ENCODE peak calls at places on chromosomes 3 and 15, in five cellular contexts. One of them, this sample, is unnamed.

GRCh38 chr15:67769468-67770097 is 55.7 kb upstream of the SKOR1 start:
- DNase-seq in HFF-Myc: no peak
- DNase-seq in coronary artery: no peak
- DNase-seq in fibroblast of mammary gland: no peak
- DNase-seq in natural killer cell: no peak
- DNase-seq in this sample: no peak

GRCh38 chr3:138199847-138200246 is 12.7 kb downstream of the ARMC8 start:
- DNase-seq in HFF-Myc: no peak
- DNase-seq in coronary artery: no peak
- DNase-seq in fibroblast of mammary gland: no peak
- DNase-seq in natural killer cell: no peak
- DNase-seq in this sample: no peak

GRCh38 chr3:54785976-54786375 is 141.9 kb downstream of the LRTM1 start:
- DNase-seq in HFF-Myc: no peak
- DNase-seq in coronary artery: no peak
- DNase-seq in fibroblast of mammary gland: no peak
- DNase-seq in natural killer cell: no peak
- DNase-seq in this sample: no peak

GRCh38 chr3:29515451-29515850 is 234.6 kb downstream of the RBMS3 start:
- DNase-seq in HFF-Myc: no peak
- DNase-seq in coronary artery: no peak
- DNase-seq in fibroblast of mammary gland: peak
- DNase-seq in natural killer cell: no peak
- DNase-seq in this sample: peak

GRCh38 chr15:73777741-73778140 is 24.6 kb upstream of the INSYN1 start:
- DNase-seq in HFF-Myc: no peak
- DNase-seq in coronary artery: no peak
- DNase-seq in fibroblast of mammary gland: no peak
- DNase-seq in natural killer cell: no peak
- DNase-seq in this sample: no peak

GRCh38 chr15:37106490-37107001 is 6.2 kb upstream of the MEIS2 start:
- DNase-seq in HFF-Myc: no peak
- DNase-seq in coronary artery: no peak
- DNase-seq in fibroblast of mammary gland: peak
- DNase-seq in natural killer cell: no peak
- DNase-seq in this sample: peak

GRCh38 chr3:58647661-58648141 is 18.9 kb downstream of the FAM3D start:
- DNase-seq in HFF-Myc: no peak
- DNase-seq in coronary artery: no peak
- DNase-seq in fibroblast of mammary gland: no peak
- DNase-seq in natural killer cell: no peak
- DNase-seq in this sample: no peak

GRCh38 chr3:42080452-42080872 is 10.7 kb upstream of the TRAK1 start:
- DNase-seq in HFF-Myc: no peak
- DNase-seq in coronary artery: peak
- DNase-seq in fibroblast of mammary gland: peak
- DNase-seq in natural killer cell: no peak
- DNase-seq in this sample: no peak

GRCh38 chr3:190384241-190384863 is 3.6 kb upstream of the CLDN16 start:
- DNase-seq in HFF-Myc: no peak
- DNase-seq in coronary artery: no peak
- DNase-seq in fibroblast of mammary gland: peak
- DNase-seq in natural killer cell: no peak
- DNase-seq in this sample: peak
- TF ChIP-seq CTCF in HFF-Myc: peak
- TF ChIP-seq CTCF in coronary artery: no peak
- TF ChIP-seq CTCF in fibroblast of mammary gland: peak
- TF ChIP-seq CTCF in natural killer cell: no peak
- TF ChIP-seq CTCF in this sample: peak

DNA sequence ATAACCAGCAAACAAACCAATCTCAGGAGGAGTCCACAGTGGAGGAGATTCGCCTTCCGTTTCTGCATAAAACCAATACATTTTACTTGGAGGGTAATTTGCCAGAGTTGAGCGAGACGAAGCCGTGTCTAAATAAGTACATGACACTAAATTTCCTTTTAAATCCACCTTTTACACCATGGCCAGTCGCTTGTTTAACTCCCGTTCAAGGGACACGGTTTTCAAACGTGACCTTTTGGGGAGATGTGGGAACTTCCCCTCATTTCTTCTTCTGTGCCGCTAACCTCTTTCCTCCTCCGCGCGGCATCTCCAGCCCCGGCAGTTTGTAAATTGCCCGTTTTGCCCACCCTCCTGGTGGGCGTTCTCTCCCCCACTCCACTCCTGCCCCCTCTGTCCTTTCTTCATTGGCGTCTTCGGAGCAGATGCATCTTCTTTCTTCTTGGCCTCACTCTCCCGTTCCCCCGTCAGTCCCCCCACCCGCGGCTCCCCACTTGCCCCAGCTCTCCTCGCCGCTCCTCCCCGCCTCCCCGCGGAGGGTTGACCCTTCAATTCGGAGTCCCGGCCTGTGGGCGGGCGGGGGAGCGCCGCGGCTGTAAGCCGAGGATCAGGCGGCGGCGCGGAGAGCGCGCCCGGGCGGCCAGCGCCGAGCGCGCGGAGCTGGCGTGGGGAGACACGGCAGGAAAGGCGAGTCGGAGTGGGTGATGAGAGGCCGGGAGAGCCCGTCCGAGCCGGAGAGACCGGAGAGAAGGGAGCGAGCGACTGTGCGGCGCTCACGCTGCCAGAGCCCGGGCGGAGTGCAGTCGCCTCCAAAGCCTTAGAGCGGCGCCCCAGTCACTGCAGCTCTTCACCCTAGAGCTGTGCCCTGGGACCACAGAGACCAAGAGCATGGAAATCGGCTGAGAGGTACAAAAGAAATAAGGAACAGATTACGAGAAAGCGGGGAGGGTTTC is at the start of gene NLGN1:
- DNase-seq in HFF-Myc: no peak
- DNase-seq in coronary artery: peak
- DNase-seq in fibroblast of mammary gland: peak
- DNase-seq in natural killer cell: peak
- DNase-seq in this sample: peak
- TF ChIP-seq CTCF in HFF-Myc: no peak
- TF ChIP-seq CTCF in coronary artery: no peak
- TF ChIP-seq CTCF in fibroblast of mammary gland: peak
- TF ChIP-seq CTCF in natural killer cell: no peak
- TF ChIP-seq CTCF in this sample: no peak

GRCh38 chr15:85615930-85616329 is 178.8 kb downstream of the KLHL25 start:
- DNase-seq in HFF-Myc: no peak
- DNase-seq in coronary artery: no peak
- DNase-seq in fibroblast of mammary gland: peak
- DNase-seq in natural killer cell: no peak
- DNase-seq in this sample: peak
- TF ChIP-seq CTCF in HFF-Myc: peak
- TF ChIP-seq CTCF in coronary artery: no peak
- TF ChIP-seq CTCF in fibroblast of mammary gland: peak
- TF ChIP-seq CTCF in natural killer cell: peak
- TF ChIP-seq CTCF in this sample: peak

GRCh38 chr3:78274475-78275065 is 1234.7 kb downstream of the ROBO2 start:
- DNase-seq in HFF-Myc: no peak
- DNase-seq in coronary artery: no peak
- DNase-seq in fibroblast of mammary gland: no peak
- DNase-seq in natural killer cell: no peak
- DNase-seq in this sample: no peak
- TF ChIP-seq CTCF in HFF-Myc: peak
- TF ChIP-seq CTCF in coronary artery: no peak
- TF ChIP-seq CTCF in fibroblast of mammary gland: no peak
- TF ChIP-seq CTCF in natural killer cell: no peak
- TF ChIP-seq CTCF in this sample: no peak

GRCh38 chr3:15205482-15205933 is 538 bp upstream of the CAPN7 start:
- DNase-seq in HFF-Myc: no peak
- DNase-seq in coronary artery: no peak
- DNase-seq in fibroblast of mammary gland: no peak
- DNase-seq in natural killer cell: no peak
- DNase-seq in this sample: no peak
- TF ChIP-seq CTCF in HFF-Myc: no peak
- TF ChIP-seq CTCF in coronary artery: no peak
- TF ChIP-seq CTCF in fibroblast of mammary gland: no peak
- TF ChIP-seq CTCF in natural killer cell: no peak
- TF ChIP-seq CTCF in this sample: no peak

GRCh38 chr3:194138098-194138474 is 2.1 kb downstream of the HES1 start:
- DNase-seq in HFF-Myc: no peak
- DNase-seq in coronary artery: no peak
- DNase-seq in fibroblast of mammary gland: peak
- DNase-seq in natural killer cell: no peak
- DNase-seq in this sample: no peak

GRCh38 chr3:194140520-194141414 is 4.8 kb downstream of the HES1 start:
- DNase-seq in HFF-Myc: no peak
- DNase-seq in coronary artery: peak
- DNase-seq in fibroblast of mammary gland: peak
- DNase-seq in natural killer cell: peak
- DNase-seq in this sample: peak

GRCh38 chr3:194139977-194140351 is 4.0 kb downstream of the HES1 start:
- DNase-seq in HFF-Myc: no peak
- DNase-seq in coronary artery: no peak
- DNase-seq in fibroblast of mammary gland: peak
- DNase-seq in natural killer cell: no peak
- DNase-seq in this sample: no peak

GRCh38 chr3:194138732-194139084 is 2.8 kb downstream of the HES1 start:
- DNase-seq in HFF-Myc: no peak
- DNase-seq in coronary artery: no peak
- DNase-seq in fibroblast of mammary gland: no peak
- DNase-seq in natural killer cell: no peak
- DNase-seq in this sample: no peak

GRCh38 chr3:194139085-194139976 is 3.4 kb downstream of the HES1 start:
- DNase-seq in HFF-Myc: peak
- DNase-seq in coronary artery: no peak
- DNase-seq in fibroblast of mammary gland: peak
- DNase-seq in natural killer cell: no peak
- DNase-seq in this sample: no peak
- TF ChIP-seq CTCF in HFF-Myc: no peak
- TF ChIP-seq CTCF in coronary artery: no peak
- TF ChIP-seq CTCF in fibroblast of mammary gland: no peak
- TF ChIP-seq CTCF in natural killer cell: no peak
- TF ChIP-seq CTCF in this sample: no peak

DNA sequence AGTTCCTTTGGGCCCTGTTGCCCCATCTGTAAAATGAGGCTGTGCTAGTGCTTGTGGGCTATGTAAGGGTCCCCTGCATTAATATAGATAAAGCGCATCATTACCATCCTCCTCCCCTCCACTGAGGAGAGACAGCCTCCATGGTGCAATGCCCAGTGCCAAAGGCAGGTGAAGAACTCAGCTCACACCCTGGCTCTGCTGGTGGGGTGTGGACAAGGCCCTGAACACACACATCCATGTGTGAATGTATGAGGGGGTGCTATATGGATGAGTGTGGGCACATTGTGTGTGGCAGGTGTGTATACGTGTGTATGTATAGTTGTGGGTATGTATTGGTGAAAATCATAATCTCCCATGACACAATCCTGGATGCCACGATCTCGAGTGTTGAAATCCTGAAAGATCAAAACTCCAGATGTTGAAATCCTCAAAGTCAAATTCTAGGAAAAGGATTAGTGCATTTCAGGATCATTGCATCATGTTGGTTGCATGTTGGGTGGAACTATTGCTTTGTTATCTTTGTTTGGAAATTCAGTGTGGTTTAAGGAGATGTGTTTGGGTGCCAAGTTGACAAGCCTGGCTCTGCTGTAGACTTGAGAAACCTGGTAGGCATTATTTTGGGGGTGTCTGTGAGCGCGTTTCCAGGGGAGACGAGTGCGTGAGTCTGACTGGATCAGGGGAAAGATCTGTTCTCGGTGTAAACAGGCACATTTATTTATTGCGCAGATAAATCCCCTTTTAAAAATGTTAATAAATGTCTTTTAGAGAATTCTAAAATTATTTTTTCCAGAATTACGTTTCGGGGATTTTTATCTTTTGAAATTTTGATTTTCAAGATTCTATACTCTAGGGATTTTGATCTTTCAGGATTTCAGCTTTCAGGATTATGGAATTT is 42.0 kb upstream of the SEC61A1 start:
- DNase-seq in HFF-Myc: no peak
- DNase-seq in coronary artery: no peak
- DNase-seq in fibroblast of mammary gland: peak
- DNase-seq in natural killer cell: no peak
- DNase-seq in this sample: no peak
- TF ChIP-seq CTCF in HFF-Myc: no peak
- TF ChIP-seq CTCF in coronary artery: no peak
- TF ChIP-seq CTCF in fibroblast of mammary gland: no peak
- TF ChIP-seq CTCF in natural killer cell: no peak
- TF ChIP-seq CTCF in this sample: no peak

DNA sequence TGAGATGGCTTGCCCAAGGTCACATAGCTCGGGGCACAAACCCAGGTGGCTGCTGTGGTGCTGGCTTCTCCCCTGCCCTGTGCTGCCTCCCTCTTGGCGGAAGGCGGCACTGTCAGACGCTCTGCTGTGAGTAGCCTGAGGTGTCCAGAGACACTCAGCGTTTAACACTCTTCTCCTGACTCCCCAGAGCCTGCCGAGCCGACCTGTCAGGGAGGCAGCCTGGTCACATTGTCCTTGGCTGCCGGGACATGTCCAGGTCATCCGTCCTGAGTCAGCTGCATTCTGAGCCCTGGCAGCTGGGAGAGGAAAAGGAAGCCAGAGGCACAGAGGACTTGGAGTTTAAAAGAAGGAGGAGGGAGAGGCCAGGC is 4.7 kb downstream of the LMAN1L start:
- DNase-seq in HFF-Myc: peak
- DNase-seq in coronary artery: no peak
- DNase-seq in fibroblast of mammary gland: no peak
- DNase-seq in natural killer cell: no peak
- DNase-seq in this sample: no peak
- TF ChIP-seq CTCF in HFF-Myc: peak
- TF ChIP-seq CTCF in coronary artery: no peak
- TF ChIP-seq CTCF in fibroblast of mammary gland: no peak
- TF ChIP-seq CTCF in natural killer cell: no peak
- TF ChIP-seq CTCF in this sample: no peak